ENCODE peak calls at places on chromosomes 4 and X, in four cellular contexts. One of them, this sample, is unnamed. For H3K4me1, the result is how much of the 10 kb centered on the place peaks cover.

GRCh38 chrX:11890843-11891514 is 132.9 kb downstream of the MSL3 start:
- DNase-seq in right lobe of liver: no peak
- DNase-seq in endothelial cell of umbilical vein: no peak
- DNase-seq in Peyer's patch: peak
- DNase-seq in this sample: peak

GRCh38 chr4:6474053-6474568 is 1.7 kb upstream of the PPP2R2C start:
- DNase-seq in Peyer's patch: no peak
- DNase-seq in endothelial cell of umbilical vein: no peak
- DNase-seq in right lobe of liver: no peak
- DNase-seq in this sample: peak

GRCh38 chr4:123452585-123452984 is 56.0 kb downstream of the SPRY1 start:
- DNase-seq in endothelial cell of umbilical vein: peak
- DNase-seq in Peyer's patch: no peak
- DNase-seq in right lobe of liver: no peak
- DNase-seq in this sample: peak

GRCh38 chrX:8364369-8365141 is 100.1 kb upstream of the VCX3B start:
- DNase-seq in right lobe of liver: no peak
- DNase-seq in Peyer's patch: no peak
- DNase-seq in endothelial cell of umbilical vein: no peak
- DNase-seq in this sample: no peak

GRCh38 chr4:10084651-10085320 is 31.8 kb downstream of the WDR1 start:
- DNase-seq in right lobe of liver: no peak
- DNase-seq in Peyer's patch: peak
- DNase-seq in endothelial cell of umbilical vein: no peak
- DNase-seq in this sample: peak

GRCh38 chrX:314781-315595 is 3.6 kb downstream of the GTPBP6 start:
- DNase-seq in endothelial cell of umbilical vein: peak
- DNase-seq in right lobe of liver: peak
- DNase-seq in Peyer's patch: no peak
- DNase-seq in this sample: peak

GRCh38 chr4:54227261-54228063 is 1.6 kb upstream of the PDGFRA start:
- DNase-seq in Peyer's patch: peak
- DNase-seq in right lobe of liver: no peak
- DNase-seq in endothelial cell of umbilical vein: peak
- DNase-seq in this sample: peak

GRCh38 chr4:825063-825968 is 613 bp downstream of the CPLX1 start:
- DNase-seq in Peyer's patch: no peak
- DNase-seq in endothelial cell of umbilical vein: no peak
- DNase-seq in right lobe of liver: peak
- DNase-seq in this sample: peak

GRCh38 chr4:22515888-22516541 is at the start of gene ADGRA3:
- DNase-seq in right lobe of liver: peak
- DNase-seq in endothelial cell of umbilical vein: peak
- DNase-seq in Peyer's patch: peak
- DNase-seq in this sample: peak

GRCh38 chr4:39044947-39045734 is 12.9 kb upstream of the TMEM156 start:
- DNase-seq in right lobe of liver: no peak
- DNase-seq in Peyer's patch: no peak
- DNase-seq in endothelial cell of umbilical vein: peak
- DNase-seq in this sample: peak

GRCh38 chr4:46124773-46125172 is 919 bp upstream of the GABRG1 start:
- DNase-seq in right lobe of liver: no peak
- DNase-seq in endothelial cell of umbilical vein: no peak
- DNase-seq in Peyer's patch: no peak
- DNase-seq in this sample: no peak

GRCh38 chrX:45240334-45240733 is 39.7 kb upstream of the DIPK2B start:
- DNase-seq in endothelial cell of umbilical vein: peak
- DNase-seq in right lobe of liver: no peak
- DNase-seq in Peyer's patch: no peak
- DNase-seq in this sample: no peak

GRCh38 chrX:23008431-23009099 is 8.8 kb downstream of the DDX53 start:
- DNase-seq in Peyer's patch: no peak
- DNase-seq in endothelial cell of umbilical vein: peak
- DNase-seq in right lobe of liver: no peak
- DNase-seq in this sample: no peak

GRCh38 chr4:126338572-126338971 is 1023.8 kb downstream of the FAT4 start:
- DNase-seq in Peyer's patch: no peak
- DNase-seq in endothelial cell of umbilical vein: peak
- DNase-seq in right lobe of liver: no peak
- DNase-seq in this sample: no peak

GRCh38 chr4:26621366-26621765 is 37.5 kb downstream of the TBC1D19 start:
- DNase-seq in right lobe of liver: no peak
- DNase-seq in Peyer's patch: no peak
- DNase-seq in endothelial cell of umbilical vein: no peak
- DNase-seq in this sample: no peak

GRCh38 chr4:86879641-86880040 is 12.6 kb downstream of the C4orf36 start:
- DNase-seq in endothelial cell of umbilical vein: no peak
- DNase-seq in right lobe of liver: no peak
- DNase-seq in Peyer's patch: no peak
- DNase-seq in this sample: no peak

GRCh38 chr4:124191329-124191728 is 521.2 kb downstream of the ANKRD50 start:
- DNase-seq in right lobe of liver: no peak
- DNase-seq in endothelial cell of umbilical vein: no peak
- DNase-seq in Peyer's patch: no peak
- DNase-seq in this sample: no peak

GRCh38 chrX:101485212-101486064 is at the start of gene ARMCX4:
- DNase-seq in Peyer's patch: no peak
- DNase-seq in right lobe of liver: peak
- DNase-seq in endothelial cell of umbilical vein: peak
- DNase-seq in this sample: peak

GRCh38 chr4:13325744-13326143 is 158.4 kb downstream of the RAB28 start:
- DNase-seq in right lobe of liver: no peak
- DNase-seq in Peyer's patch: no peak
- DNase-seq in endothelial cell of umbilical vein: no peak
- DNase-seq in this sample: no peak

GRCh38 chr4:41380758-41381157 is 124.0 kb downstream of the UCHL1 start:
- DNase-seq in right lobe of liver: no peak
- DNase-seq in endothelial cell of umbilical vein: no peak
- DNase-seq in Peyer's patch: no peak
- DNase-seq in this sample: no peak

GRCh38 chrX:134735015-134735414 is 76.7 kb upstream of the PLAC1 start:
- DNase-seq in right lobe of liver: no peak
- DNase-seq in endothelial cell of umbilical vein: no peak
- DNase-seq in Peyer's patch: no peak
- DNase-seq in this sample: no peak

GRCh38 chrX:115023139-115023538 is 5.7 kb upstream of the IL13RA2 start:
- DNase-seq in right lobe of liver: no peak
- DNase-seq in Peyer's patch: no peak
- DNase-seq in endothelial cell of umbilical vein: peak
- DNase-seq in this sample: no peak

GRCh38 chr4:94515365-94515764 is 63.6 kb downstream of the PDLIM5 start:
- DNase-seq in Peyer's patch: no peak
- DNase-seq in right lobe of liver: no peak
- DNase-seq in endothelial cell of umbilical vein: no peak
- DNase-seq in this sample: no peak

GRCh38 chrX:152245231-152245630 is 106.9 kb upstream of the MAGEA10 start:
- DNase-seq in endothelial cell of umbilical vein: no peak
- DNase-seq in right lobe of liver: no peak
- DNase-seq in Peyer's patch: no peak
- DNase-seq in this sample: no peak

GRCh38 chr4:10461850-10462400 is 4.7 kb upstream of the ZNF518B start:
- DNase-seq in right lobe of liver: no peak
- DNase-seq in Peyer's patch: no peak
- DNase-seq in endothelial cell of umbilical vein: no peak
- DNase-seq in this sample: no peak

GRCh38 chr4:173257732-173258717 is 76.1 kb downstream of the HMGB2 start:
- DNase-seq in endothelial cell of umbilical vein: peak
- DNase-seq in Peyer's patch: no peak
- DNase-seq in right lobe of liver: peak
- DNase-seq in this sample: peak

GRCh38 chrX:21638311-21638710 is 19.8 kb downstream of the KLHL34 start:
- DNase-seq in Peyer's patch: no peak
- DNase-seq in right lobe of liver: no peak
- DNase-seq in endothelial cell of umbilical vein: no peak
- DNase-seq in this sample: no peak

GRCh38 chr4:105192474-105192873 is 45.8 kb downstream of the TET2 start:
- DNase-seq in endothelial cell of umbilical vein: no peak
- DNase-seq in Peyer's patch: no peak
- DNase-seq in right lobe of liver: no peak
- DNase-seq in this sample: no peak

GRCh38 chr4:13642576-13642975 is 15.1 kb upstream of the BOD1L1 start:
- DNase-seq in Peyer's patch: no peak
- DNase-seq in right lobe of liver: no peak
- DNase-seq in endothelial cell of umbilical vein: no peak
- DNase-seq in this sample: peak

GRCh38 chr4:91935217-91935616 is 368.5 kb upstream of the GRID2 start:
- DNase-seq in endothelial cell of umbilical vein: no peak
- DNase-seq in Peyer's patch: no peak
- DNase-seq in right lobe of liver: no peak
- DNase-seq in this sample: no peak

GRCh38 chr4:141045848-141046247 is 87.4 kb downstream of the RNF150 start:
- DNase-seq in Peyer's patch: no peak
- DNase-seq in right lobe of liver: no peak
- DNase-seq in endothelial cell of umbilical vein: no peak
- DNase-seq in this sample: no peak

GRCh38 chrX:97844943-97845342 is 961.2 kb downstream of the RPA4 start:
- DNase-seq in Peyer's patch: no peak
- DNase-seq in endothelial cell of umbilical vein: no peak
- DNase-seq in right lobe of liver: no peak
- DNase-seq in this sample: peak
- TF ChIP-seq POLR2A in Peyer's patch: no peak
- TF ChIP-seq POLR2A in endothelial cell of umbilical vein: no peak
- TF ChIP-seq POLR2A in right lobe of liver: no peak
- TF ChIP-seq POLR2A in this sample: no peak

GRCh38 chrX:40097492-40098263 is at the start of gene BCOR:
- DNase-seq in endothelial cell of umbilical vein: peak
- DNase-seq in Peyer's patch: peak
- DNase-seq in right lobe of liver: peak
- DNase-seq in this sample: peak
- H3K4me1 ChIP-seq in endothelial cell of umbilical vein: under half
- H3K4me1 ChIP-seq in Peyer's patch: under half
- H3K4me1 ChIP-seq in right lobe of liver: under half
- H3K4me1 ChIP-seq in this sample: under half

DNA sequence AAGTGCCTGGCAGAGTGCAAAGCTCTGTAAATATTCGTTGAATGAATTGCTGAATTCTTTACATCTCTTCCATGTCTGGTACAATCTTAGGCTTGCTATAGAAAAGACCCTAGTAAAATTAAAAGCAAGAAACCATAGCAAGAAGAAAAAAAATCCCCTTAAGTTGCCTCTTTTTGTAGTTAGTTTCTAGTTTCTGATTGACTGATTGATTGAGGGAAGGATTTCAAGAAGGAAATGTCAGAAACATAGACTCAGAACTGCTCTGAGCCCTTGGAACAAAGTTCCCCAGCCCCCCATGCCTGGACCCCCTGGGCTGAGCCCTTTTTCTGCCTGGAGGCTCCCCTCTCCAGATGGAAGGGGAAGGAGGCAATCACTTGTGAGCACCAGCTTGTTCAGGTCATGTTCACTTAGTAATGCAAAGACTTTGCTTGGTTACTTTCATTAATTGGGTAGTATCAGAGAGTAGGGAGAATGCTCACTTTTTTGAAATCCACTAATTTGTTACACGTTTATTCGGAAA is 35.6 kb downstream of the DAPP1 start:
- DNase-seq in endothelial cell of umbilical vein: no peak
- DNase-seq in Peyer's patch: no peak
- DNase-seq in right lobe of liver: no peak
- DNase-seq in this sample: no peak
- TF ChIP-seq POLR2A in endothelial cell of umbilical vein: no peak
- TF ChIP-seq POLR2A in Peyer's patch: no peak
- TF ChIP-seq POLR2A in right lobe of liver: no peak
- TF ChIP-seq POLR2A in this sample: no peak

DNA sequence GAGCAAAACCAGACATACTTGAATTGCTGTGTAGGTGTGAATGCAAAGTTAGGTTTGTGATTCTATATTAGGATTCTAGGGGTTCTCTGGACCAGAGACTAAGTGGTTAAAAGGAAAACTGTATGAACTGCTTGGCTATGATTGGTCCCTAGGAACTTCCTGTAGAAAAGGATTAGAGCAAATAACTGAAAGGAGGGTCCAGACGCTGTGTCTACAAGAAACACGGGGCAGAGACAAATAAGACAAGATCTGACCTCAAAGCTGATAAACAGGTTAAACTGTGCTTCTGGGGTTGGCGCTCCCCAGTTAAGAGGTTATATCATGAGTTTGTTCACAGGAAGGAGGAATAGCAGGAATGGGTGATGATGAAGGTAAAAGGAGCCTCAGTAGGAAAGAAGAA is 183.6 kb downstream of the MGST2 start:
- DNase-seq in endothelial cell of umbilical vein: no peak
- DNase-seq in right lobe of liver: no peak
- DNase-seq in Peyer's patch: no peak
- DNase-seq in this sample: no peak
- H3K4me1 ChIP-seq in endothelial cell of umbilical vein: under half
- H3K4me1 ChIP-seq in right lobe of liver: under half
- H3K4me1 ChIP-seq in Peyer's patch: under half
- H3K4me1 ChIP-seq in this sample: under half

GRCh38 chrX:49922291-49923241 is at the start of gene CLCN5:
- DNase-seq in right lobe of liver: peak
- DNase-seq in Peyer's patch: peak
- DNase-seq in endothelial cell of umbilical vein: peak
- DNase-seq in this sample: peak
- TF ChIP-seq POLR2A in right lobe of liver: peak
- TF ChIP-seq POLR2A in Peyer's patch: no peak
- TF ChIP-seq POLR2A in endothelial cell of umbilical vein: peak
- TF ChIP-seq POLR2A in this sample: peak

DNA sequence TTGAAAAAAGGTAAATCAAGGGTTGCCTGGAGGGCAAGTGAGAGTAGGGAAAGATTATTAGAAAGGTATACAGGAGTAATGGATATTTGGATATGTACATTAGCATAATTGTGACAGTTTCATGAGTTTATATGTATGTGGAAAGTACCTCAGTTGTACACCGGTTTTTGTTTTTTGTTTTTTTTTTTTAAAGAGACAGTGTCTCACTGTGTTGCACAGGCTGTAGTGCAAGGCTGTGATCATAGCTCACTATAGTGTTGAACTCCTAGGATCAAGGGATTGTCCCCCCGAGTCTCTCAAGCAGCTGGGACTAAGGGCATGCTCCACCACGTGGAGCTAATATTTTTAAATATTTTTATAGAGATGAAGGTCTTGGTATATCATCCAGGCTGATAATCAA is 15.3 kb upstream of the HPGD start:
- DNase-seq in right lobe of liver: no peak
- DNase-seq in endothelial cell of umbilical vein: no peak
- DNase-seq in Peyer's patch: no peak
- DNase-seq in this sample: no peak
- H3K4me1 ChIP-seq in right lobe of liver: under half
- H3K4me1 ChIP-seq in endothelial cell of umbilical vein: under half
- H3K4me1 ChIP-seq in Peyer's patch: under half
- H3K4me1 ChIP-seq in this sample: under half

This sample was measured in sigmoid colon.